ENCODE peak calls at places on chromosomes 13 and 19, in four cellular contexts. R, T, O and K are unnamed samples.

GRCh38 chr19:16462757-16463250 is 9.0 kb downstream of the EPS15L1 start:
- DNase-seq in R (peak), T (no peak), O (peak), K (peak)

GRCh38 chr13:111491021-111491420 is 170.6 kb downstream of the TEX29 start:
- DNase-seq in R (no peak), T (no peak), O (no peak), K (no peak)

GRCh38 chr13:66992683-66993082 is 237.5 kb downstream of the PCDH9 start:
- DNase-seq in R (no peak), T (no peak), O (no peak), K (no peak)

GRCh38 chr19:45079063-45079910 is at the start of gene GEMIN7:
- DNase-seq in R (peak), T (peak), O (peak), K (peak)

GRCh38 chr13:113740661-113741060 is 18.4 kb upstream of the TMEM255B start:
- DNase-seq in R (no peak), T (no peak), O (no peak), K (no peak)

GRCh38 chr19:38417544-38418506 is 8.2 kb downstream of the RASGRP4 start:
- DNase-seq in R (peak), T (peak), O (peak), K (peak)

GRCh38 chr13:81795710-81796109 is 1454.8 kb upstream of the SPRY2 start:
- DNase-seq in R (no peak), T (no peak), O (no peak), K (no peak)

GRCh38 chr13:113029487-113030258 is 60.7 kb downstream of the MCF2L start:
- DNase-seq in R (no peak), T (peak), O (peak), K (peak)

GRCh38 chr19:30861896-30862295 is 487.3 kb downstream of the TSHZ3 start:
- DNase-seq in R (no peak), T (no peak), O (no peak), K (no peak)

GRCh38 chr19:52336976-52337375 is 933 bp downstream of the ZNF610 start:
- DNase-seq in R (no peak), T (no peak), O (no peak), K (no peak)

GRCh38 chr19:39677931-39678889 is 22.5 kb downstream of the LGALS16 start:
- DNase-seq in R (peak), T (peak), O (no peak), K (peak)

GRCh38 chr19:3243851-3244700 is 19.6 kb downstream of the CELF5 start:
- DNase-seq in R (peak), T (peak), O (peak), K (no peak)

GRCh38 chr13:46850214-46850613 is 46.6 kb downstream of the HTR2A start:
- DNase-seq in R (no peak), T (no peak), O (no peak), K (no peak)

GRCh38 chr19:53849237-53849676 is 18.4 kb upstream of the MYADM start:
- DNase-seq in R (no peak), T (no peak), O (no peak), K (no peak)

GRCh38 chr19:16370671-16371391 is 46.2 kb downstream of the KLF2 start:
- DNase-seq in R (no peak), T (no peak), O (no peak), K (peak)

GRCh38 chr19:41821003-41821735 is 23.3 kb downstream of the LYPD4 start:
- DNase-seq in R (no peak), T (peak), O (peak), K (no peak)

GRCh38 chr19:7230826-7231225 is 63.4 kb downstream of the INSR start:
- DNase-seq in R (peak), T (no peak), O (no peak), K (no peak)

GRCh38 chr13:76307157-76307556 is 579.0 kb downstream of the KCTD12 start:
- DNase-seq in R (no peak), T (no peak), O (no peak), K (no peak)

GRCh38 chr13:22499919-22500318 is 680.9 kb upstream of the SGCG start:
- DNase-seq in R (no peak), T (no peak), O (no peak), K (no peak)

GRCh38 chr19:57099199-57099661 is 20.6 kb upstream of the USP29 start:
- DNase-seq in R (peak), T (peak), O (peak), K (peak)

GRCh38 chr13:74046461-74046860 is 87.7 kb downstream of the KLF12 start:
- DNase-seq in R (no peak), T (no peak), O (no peak), K (no peak)

GRCh38 chr13:23357349-23357748 is 76.2 kb downstream of the SACS start:
- DNase-seq in R (no peak), T (no peak), O (no peak), K (no peak)

GRCh38 chr19:49149652-49150105 is 5.5 kb downstream of the HRC start:
- DNase-seq in R (peak), T (peak), O (peak), K (peak)

GRCh38 chr19:49148784-49149651 is 6.2 kb downstream of the HRC start:
- DNase-seq in R (peak), T (peak), O (peak), K (peak)

GRCh38 chr19:49145485-49146407 is 9.4 kb downstream of the HRC start:
- DNase-seq in R (peak), T (peak), O (peak), K (peak)

GRCh38 chr19:49150106-49150943 is 4.9 kb downstream of the HRC start:
- DNase-seq in R (peak), T (peak), O (peak), K (peak)

DNA sequence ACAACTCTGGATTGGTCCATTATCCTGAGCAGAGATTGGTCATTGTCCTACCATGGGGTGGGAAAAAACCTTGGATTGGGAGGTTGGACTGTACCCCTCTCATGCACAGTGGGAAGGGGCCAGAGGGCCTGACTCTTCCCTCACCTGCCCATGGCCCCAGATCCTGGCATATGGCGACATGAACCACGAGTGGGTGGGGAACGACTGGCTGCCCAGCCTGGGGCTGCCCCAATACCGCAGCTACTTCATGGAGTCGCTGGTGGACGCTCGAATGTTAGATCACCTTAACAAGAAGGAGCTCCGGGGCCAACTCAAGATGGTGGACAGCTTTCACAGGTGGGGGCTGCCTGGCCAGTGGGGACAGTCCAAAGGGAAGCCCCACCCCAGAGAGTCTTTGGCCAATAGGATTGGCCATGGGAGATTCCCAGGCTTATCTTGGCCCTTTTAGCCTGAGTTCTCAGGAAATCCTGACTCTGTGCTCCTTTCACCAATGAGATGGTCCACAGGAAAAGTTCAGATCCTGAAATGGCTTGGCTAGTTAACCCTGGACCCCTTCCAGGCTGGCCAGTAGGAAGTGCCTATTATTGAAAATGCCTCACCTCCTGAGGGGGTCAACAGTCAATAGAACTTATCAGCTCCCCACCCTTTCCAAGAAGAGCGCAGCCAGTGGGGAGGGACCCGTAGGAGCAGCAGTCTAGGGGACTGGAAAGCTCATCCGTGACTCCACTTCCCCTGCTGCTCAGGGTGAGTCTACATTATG is 7.1 kb downstream of the HRC start:
- DNase-seq in R (no peak), T (no peak), O (no peak), K (no peak)
- H3K4me3 ChIP-seq in R (peak), T (no peak), O (peak), K (no peak)

DNA sequence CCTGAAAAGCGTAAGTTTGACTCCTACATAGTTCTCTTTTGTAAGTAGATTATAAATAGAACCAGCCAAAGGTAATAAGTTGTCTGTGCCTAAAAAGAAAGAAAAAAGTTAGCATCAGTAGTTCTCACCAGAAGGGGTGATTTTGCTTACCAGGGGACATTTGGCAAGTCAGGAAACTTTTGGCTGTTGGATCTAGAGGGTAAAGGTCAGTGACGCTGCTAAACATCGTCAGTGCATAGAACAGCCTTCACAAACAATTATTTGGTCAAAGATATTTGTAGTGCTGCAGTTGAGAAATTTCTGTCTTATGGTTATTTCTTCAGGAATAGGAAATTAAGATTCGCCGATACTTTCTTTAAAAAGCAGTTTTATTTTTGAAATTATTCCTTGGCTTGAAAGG is 2.0 kb downstream of the USPL1 start:
- DNase-seq in R (no peak), T (no peak), O (no peak), K (no peak)
- H3K4me3 ChIP-seq in R (peak), T (peak), O (no peak), K (peak)

GRCh38 chr19:18361646-18362045 is 21.2 kb downstream of the PGPEP1 start:
- DNase-seq in R (no peak), T (no peak), O (no peak), K (no peak)

GRCh38 chr19:18357442-18358264 is 17.3 kb downstream of the PGPEP1 start:
- DNase-seq in R (no peak), T (no peak), O (no peak), K (peak)

GRCh38 chr19:18351544-18351943 is 11.1 kb downstream of the PGPEP1 start:
- DNase-seq in R (no peak), T (no peak), O (no peak), K (no peak)

GRCh38 chr19:18353378-18354005 is 13.1 kb downstream of the PGPEP1 start:
- DNase-seq in R (no peak), T (no peak), O (no peak), K (no peak)

DNA sequence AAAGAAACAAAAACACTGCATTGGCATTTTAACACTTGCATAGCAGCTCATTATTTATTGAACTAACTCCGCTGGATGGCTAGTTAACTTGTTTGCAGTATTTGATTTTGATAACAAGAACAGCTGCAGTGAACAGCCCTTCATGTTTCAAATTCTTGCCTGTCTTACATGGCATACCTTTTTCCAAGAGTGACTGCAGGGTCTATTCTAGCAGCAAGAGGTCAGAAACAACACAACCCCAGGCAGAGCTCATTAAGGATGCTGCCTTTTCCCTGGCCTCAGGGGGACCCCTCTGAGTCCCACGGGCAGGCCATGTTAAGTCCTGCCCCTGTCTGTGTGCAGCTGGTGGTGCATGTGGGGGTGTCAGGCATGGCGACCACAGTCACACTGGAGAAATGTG is 16.6 kb downstream of the PGPEP1 start:
- DNase-seq in R (no peak), T (no peak), O (no peak), K (no peak)
- H3K4me3 ChIP-seq in R (no peak), T (no peak), O (no peak), K (no peak)

DNA sequence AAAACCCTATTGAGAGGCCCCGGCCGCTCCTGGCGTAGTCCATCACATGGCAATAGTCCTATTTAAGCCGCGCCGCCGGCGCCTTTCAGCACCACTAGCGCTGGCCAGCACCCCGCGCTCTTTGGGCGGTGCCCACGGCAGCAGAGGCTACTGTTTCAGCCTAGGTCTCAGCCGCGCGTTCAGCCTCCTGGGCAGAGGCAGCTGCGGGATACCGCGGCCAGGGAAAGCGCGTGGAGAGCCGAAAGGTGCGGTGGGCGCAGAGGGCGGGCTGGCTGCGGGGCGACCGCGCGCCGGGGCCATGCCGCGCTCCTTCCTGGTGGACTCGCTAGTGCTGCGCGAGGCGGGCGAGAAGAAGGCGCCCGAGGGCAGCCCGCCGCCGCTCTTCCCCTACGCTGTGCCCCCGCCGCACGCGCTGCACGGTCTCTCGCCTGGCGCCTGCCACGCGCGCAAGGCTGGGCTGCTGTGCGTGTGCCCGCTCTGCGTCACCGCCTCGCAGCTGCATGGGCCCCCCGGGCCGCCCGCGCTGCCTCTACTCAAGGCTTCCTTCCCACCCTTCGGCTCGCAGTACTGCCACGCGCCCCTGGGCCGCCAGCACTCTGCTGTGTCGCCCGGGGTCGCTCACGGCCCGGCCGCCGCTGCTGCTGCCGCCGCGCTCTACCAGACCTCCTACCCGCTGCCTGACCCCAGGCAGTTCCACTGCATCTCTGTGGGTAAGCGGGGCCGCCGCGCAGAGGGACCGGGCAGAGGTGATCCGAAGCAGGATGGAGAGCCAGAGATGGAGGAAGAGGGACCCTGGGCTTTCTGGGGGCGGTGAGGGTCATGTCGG is at the start of gene GSX1:
- DNase-seq in R (peak), T (peak), O (peak), K (peak)
- H3K4me3 ChIP-seq in R (peak), T (peak), O (peak), K (no peak)